ENCODE peak calls at places on chromosomes 5 and 9, in four cellular contexts. A, K, C and V are unnamed samples. For H3K36me3, the result is how much of the 10 kb centered on the place peaks cover.

GRCh38 chr9:84293001-84293798 is 47.4 kb downstream of the SLC28A3 start:
- DNase-seq in A (no peak), K (no peak), C (no peak), V (no peak)

GRCh38 chr5:170434953-170435605 is 45.9 kb upstream of the KCNMB1 start:
- DNase-seq in K (peak), C (peak), A (peak), V (peak)

GRCh38 chr5:35919191-35919590 is 19.2 kb downstream of the CAPSL start:
- DNase-seq in K (no peak), A (no peak), C (no peak), V (no peak)

GRCh38 chr9:33288828-33289483 is 1.4 kb upstream of the NFX1 start:
- DNase-seq in C (no peak), K (no peak), A (peak), V (no peak)

GRCh38 chr5:142881076-142881466 is 110.9 kb downstream of the ARHGAP26 start:
- DNase-seq in K (no peak), A (no peak), C (no peak), V (no peak)

GRCh38 chr5:166119506-166119905 is 2171.9 kb upstream of the WWC1 start:
- DNase-seq in C (no peak), A (no peak), K (no peak), V (no peak)

GRCh38 chr9:89436326-89436725 is 61.6 kb downstream of the SEMA4D start:
- DNase-seq in C (no peak), K (no peak), A (no peak), V (no peak)

GRCh38 chr5:176353533-176353932 is 8.0 kb downstream of the KIAA1191 start:
- DNase-seq in A (no peak), C (no peak), K (no peak), V (no peak)

GRCh38 chr5:172870807-172871431 is 36.9 kb downstream of the ERGIC1 start:
- DNase-seq in K (no peak), C (no peak), A (no peak), V (no peak)

GRCh38 chr5:151750121-151750520 is 8.3 kb downstream of the ATOX1 start:
- DNase-seq in A (no peak), C (no peak), K (no peak), V (no peak)

GRCh38 chr5:88952344-88952743 is 69.4 kb upstream of the MEF2C start:
- DNase-seq in A (no peak), K (no peak), C (peak), V (no peak)

GRCh38 chr5:143403607-143404415 is at the start of gene NR3C1:
- DNase-seq in A (peak), C (peak), K (no peak), V (peak)

GRCh38 chr5:160260881-160261815 is 31.8 kb downstream of the FABP6 start:
- DNase-seq in A (peak), C (peak), K (no peak), V (peak)

GRCh38 chr5:172491481-172491880 is 37.2 kb upstream of the SH3PXD2B start:
- DNase-seq in K (no peak), C (no peak), A (peak), V (peak)

GRCh38 chr9:20662156-20662555 is 21.9 kb upstream of the FOCAD start:
- DNase-seq in C (no peak), A (no peak), K (no peak), V (no peak)

GRCh38 chr9:23768861-23769260 is 57.2 kb downstream of the ELAVL2 start:
- DNase-seq in C (no peak), A (no peak), K (no peak), V (no peak)

GRCh38 chr5:133041910-133042309 is 9.9 kb upstream of the HSPA4 start:
- DNase-seq in K (no peak), A (no peak), C (no peak), V (no peak)

GRCh38 chr5:62506659-62507460 is 71.8 kb upstream of the LRRC70 start:
- DNase-seq in C (no peak), K (no peak), A (no peak), V (no peak)

GRCh38 chr5:54171645-54172384 is 138.6 kb downstream of the ARL15 start:
- DNase-seq in C (no peak), A (peak), K (no peak), V (peak)

GRCh38 chr9:89387970-89388867 is 69.9 kb downstream of the SECISBP2 start:
- DNase-seq in A (peak), K (no peak), C (no peak), V (peak)

GRCh38 chr9:87441251-87441650 is 56.4 kb upstream of the DAPK1 start:
- DNase-seq in K (no peak), A (no peak), C (no peak), V (no peak)

GRCh38 chr5:98173334-98173733 is 600.1 kb upstream of the RGMB start:
- DNase-seq in K (no peak), C (no peak), A (no peak), V (no peak)

GRCh38 chr5:100444961-100445360 is 90.2 kb upstream of the FAM174A start:
- DNase-seq in A (no peak), K (no peak), C (no peak), V (no peak)

GRCh38 chr9:34744295-34745221 is 34.6 kb upstream of the CCL21 start:
- DNase-seq in C (no peak), K (no peak), A (no peak), V (peak)

GRCh38 chr5:173736923-173737412 is 120.5 kb upstream of the BOD1 start:
- DNase-seq in A (peak), K (no peak), C (peak), V (peak)

GRCh38 chr5:63697811-63698210 is 264.4 kb downstream of the HTR1A start:
- DNase-seq in A (no peak), K (no peak), C (no peak), V (no peak)

GRCh38 chr5:172418847-172419810 is 35.2 kb downstream of the SH3PXD2B start:
- DNase-seq in K (no peak), A (no peak), C (no peak), V (no peak)

GRCh38 chr9:136765041-136765440 is 723 bp upstream of the LCN15 start:
- DNase-seq in C (no peak), A (no peak), K (no peak), V (no peak)

GRCh38 chr5:151055336-151055735 is 25.5 kb downstream of the TNIP1 start:
- DNase-seq in K (no peak), C (peak), A (no peak), V (no peak)

GRCh38 chr5:31465282-31465681 is 66.6 kb downstream of the DROSHA start:
- DNase-seq in C (no peak), A (no peak), K (no peak), V (no peak)
- H3K36me3 ChIP-seq in C (half or more), A (under half), K (under half), V (under half)

GRCh38 chr5:1323803-1324173 is 21.1 kb downstream of the CLPTM1L start:
- DNase-seq in C (no peak), K (no peak), A (no peak), V (no peak)

GRCh38 chr5:1325870-1326546 is 18.9 kb downstream of the CLPTM1L start:
- DNase-seq in K (no peak), A (no peak), C (no peak), V (no peak)

GRCh38 chr5:1324301-1324700 is 20.6 kb downstream of the CLPTM1L start:
- DNase-seq in A (no peak), K (no peak), C (no peak), V (no peak)

GRCh38 chr5:1324719-1325190 is 20.1 kb downstream of the CLPTM1L start:
- DNase-seq in C (no peak), K (no peak), A (no peak), V (no peak)

GRCh38 chr5:1325191-1325741 is 19.6 kb downstream of the CLPTM1L start:
- DNase-seq in K (no peak), C (no peak), A (no peak), V (no peak)
- H3K27ac ChIP-seq in K (peak), C (no peak), A (no peak), V (no peak)

GRCh38 chr9:114380988-114381387 is 6.8 kb downstream of the AKNA start:
- DNase-seq in C (no peak), K (no peak), A (no peak), V (no peak)
- H3K36me3 ChIP-seq in C (under half), K (under half), A (under half), V (under half)

GRCh38 chr5:10304932-10305331 is 2.8 kb downstream of the CMBL start:
- DNase-seq in A (no peak), K (no peak), C (no peak), V (no peak)

GRCh38 chr5:10308844-10309243 is 1.1 kb upstream of the CMBL start:
- DNase-seq in K (no peak), A (no peak), C (no peak), V (no peak)

GRCh38 chr5:10306114-10306513 is 1.6 kb downstream of the CMBL start:
- DNase-seq in A (peak), K (no peak), C (no peak), V (peak)

GRCh38 chr5:10306806-10307205 is 896 bp downstream of the CMBL start:
- DNase-seq in C (no peak), K (no peak), A (no peak), V (peak)

GRCh38 chr5:10307206-10308148 is at the start of gene CMBL:
- DNase-seq in K (no peak), C (peak), A (peak), V (peak)
- H3K27ac ChIP-seq in K (peak), C (no peak), A (peak), V (peak)

DNA sequence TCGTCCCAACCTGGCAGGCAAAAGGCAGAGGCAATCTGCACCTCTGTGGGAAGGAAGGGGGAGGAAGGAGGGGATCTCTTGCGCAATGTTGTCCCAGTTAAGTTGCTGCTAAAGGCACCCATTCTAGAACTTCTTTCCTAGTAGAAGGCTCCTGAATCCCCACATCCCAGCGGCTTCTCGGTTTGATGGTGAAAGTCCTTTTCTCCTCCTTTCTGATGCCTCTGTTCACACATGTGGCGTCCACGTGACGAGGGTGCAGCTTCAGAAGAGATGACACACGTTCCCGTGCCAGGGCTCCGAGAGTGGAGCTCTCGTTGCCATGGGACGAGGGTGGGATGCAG is 96.9 kb upstream of the FCN2 start:
- DNase-seq in A (no peak), C (no peak), K (no peak), V (no peak)
- H3K36me3 ChIP-seq in A (under half), C (under half), K (under half), V (under half)